ENCODE peak calls at places on chromosomes 4 and X, in five cellular contexts. One of them, this sample, is unnamed.

GRCh38 chr4:183830438-183830985 is 74.6 kb upstream of the STOX2 start:
- DNase-seq in BJ: no peak
- DNase-seq in endothelial cell: no peak
- DNase-seq in BE2C: no peak
- DNase-seq in heart right ventricle: no peak
- DNase-seq in this sample: no peak

GRCh38 chr4:39528056-39528465 is 822 bp upstream of the UGDH start:
- DNase-seq in BJ: no peak
- DNase-seq in endothelial cell: no peak
- DNase-seq in BE2C: no peak
- DNase-seq in heart right ventricle: no peak
- DNase-seq in this sample: no peak

GRCh38 chrX:96619588-96619987 is 65.1 kb upstream of the DIAPH2 start:
- DNase-seq in BJ: no peak
- DNase-seq in endothelial cell: no peak
- DNase-seq in BE2C: no peak
- DNase-seq in heart right ventricle: no peak
- DNase-seq in this sample: no peak

GRCh38 chr4:120331486-120332281 is 265.0 kb upstream of the MAD2L1 start:
- DNase-seq in BJ: no peak
- DNase-seq in endothelial cell: no peak
- DNase-seq in BE2C: no peak
- DNase-seq in heart right ventricle: no peak
- DNase-seq in this sample: no peak

GRCh38 chr4:47383829-47384427 is 79.6 kb downstream of the COMMD8 start:
- DNase-seq in BJ: no peak
- DNase-seq in endothelial cell: no peak
- DNase-seq in BE2C: no peak
- DNase-seq in heart right ventricle: no peak
- DNase-seq in this sample: peak; percentile 56

GRCh38 chrX:6049132-6049531 is 179.5 kb downstream of the NLGN4X start:
- DNase-seq in BJ: no peak
- DNase-seq in endothelial cell: no peak
- DNase-seq in BE2C: no peak
- DNase-seq in heart right ventricle: no peak
- DNase-seq in this sample: no peak

GRCh38 chr4:108171541-108172230 is 3.0 kb upstream of the LEF1 start:
- DNase-seq in BJ: no peak
- DNase-seq in endothelial cell: peak; percentile 45
- DNase-seq in BE2C: peak; percentile 13
- DNase-seq in heart right ventricle: no peak
- DNase-seq in this sample: no peak

GRCh38 chr4:178672512-178672911 is 1230.3 kb upstream of the AGA start:
- DNase-seq in BJ: no peak
- DNase-seq in endothelial cell: no peak
- DNase-seq in BE2C: no peak
- DNase-seq in heart right ventricle: no peak
- DNase-seq in this sample: no peak

GRCh38 chr4:153465583-153465921 is 608 bp upstream of the TMEM131L start:
- DNase-seq in BJ: no peak
- DNase-seq in endothelial cell: peak; percentile 69
- DNase-seq in BE2C: peak; percentile 49
- DNase-seq in heart right ventricle: peak; percentile 48
- DNase-seq in this sample: peak; percentile 62

GRCh38 chr4:555566-556275 is 20.4 kb downstream of the TMEM271 start:
- DNase-seq in BJ: no peak
- DNase-seq in endothelial cell: no peak
- DNase-seq in BE2C: no peak
- DNase-seq in heart right ventricle: no peak
- DNase-seq in this sample: no peak

GRCh38 chr4:128159967-128160366 is 98.9 kb downstream of the LARP1B start:
- DNase-seq in BJ: peak; percentile 5
- DNase-seq in endothelial cell: no peak
- DNase-seq in BE2C: no peak
- DNase-seq in heart right ventricle: no peak
- DNase-seq in this sample: no peak

GRCh38 chr4:183099537-183100297 is 660 bp downstream of the WWC2 start:
- DNase-seq in BJ: no peak
- DNase-seq in endothelial cell: peak; percentile 69
- DNase-seq in BE2C: peak; percentile 67
- DNase-seq in heart right ventricle: peak; percentile 30
- DNase-seq in this sample: peak; percentile 42

DNA sequence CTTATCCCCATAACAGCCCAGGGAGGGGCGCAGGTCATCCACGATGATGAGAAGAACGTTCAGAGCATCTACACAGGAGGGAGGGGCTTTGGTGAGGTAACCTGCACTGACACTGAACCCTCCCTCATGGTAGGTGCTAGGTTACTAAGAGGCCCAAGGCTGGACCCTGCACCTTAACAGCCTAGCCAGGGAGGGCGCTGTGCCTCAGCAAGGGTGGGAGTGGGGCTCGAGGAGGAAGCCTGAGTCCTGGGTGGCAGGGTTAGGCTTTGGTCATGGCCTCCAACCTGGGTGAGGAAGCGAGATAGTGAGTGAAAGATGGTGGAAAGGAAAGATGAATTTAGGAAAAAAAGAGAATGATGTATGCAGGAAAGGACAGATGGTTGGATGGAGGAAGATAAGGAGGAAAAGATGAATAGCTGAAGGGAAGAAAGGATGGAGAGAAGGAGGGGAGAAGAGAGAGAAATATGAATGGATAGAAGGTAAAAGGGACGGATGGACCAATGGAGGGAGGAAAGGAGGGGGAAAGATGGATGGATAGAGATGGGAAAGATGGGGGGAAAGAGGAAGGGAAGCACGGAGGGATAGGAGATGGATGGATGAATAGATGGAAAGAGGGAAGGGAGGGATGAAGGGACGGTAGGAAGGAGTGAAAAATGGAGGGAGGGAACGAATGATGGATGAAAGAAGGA is 736 bp downstream of the IDS start:
- DNase-seq in BJ: no peak
- DNase-seq in endothelial cell: peak; percentile 35
- DNase-seq in BE2C: peak; percentile 74
- DNase-seq in heart right ventricle: no peak
- DNase-seq in this sample: peak; percentile 59
- TF ChIP-seq CTCF in BJ: peak; percentile 55
- TF ChIP-seq CTCF in endothelial cell: no peak
- TF ChIP-seq CTCF in BE2C: peak; percentile 66
- TF ChIP-seq CTCF in heart right ventricle: no peak
- TF ChIP-seq CTCF in this sample: peak; percentile 57

GRCh38 chr4:16884673-16885460 is 13.6 kb downstream of the LDB2 start:
- DNase-seq in BJ: no peak
- DNase-seq in endothelial cell: no peak
- DNase-seq in BE2C: no peak
- DNase-seq in heart right ventricle: no peak
- DNase-seq in this sample: no peak
- TF ChIP-seq CTCF in BJ: no peak
- TF ChIP-seq CTCF in endothelial cell: peak; percentile 50
- TF ChIP-seq CTCF in BE2C: peak; percentile 36
- TF ChIP-seq CTCF in heart right ventricle: peak; percentile 10
- TF ChIP-seq CTCF in this sample: no peak

GRCh38 chrX:111164728-111165127 is 68.7 kb downstream of the PAK3 start:
- DNase-seq in BJ: no peak
- DNase-seq in endothelial cell: peak; percentile 3
- DNase-seq in BE2C: peak; percentile 7
- DNase-seq in heart right ventricle: no peak
- DNase-seq in this sample: no peak
- TF ChIP-seq CTCF in BJ: peak; percentile 17
- TF ChIP-seq CTCF in endothelial cell: no peak
- TF ChIP-seq CTCF in BE2C: peak; percentile 52
- TF ChIP-seq CTCF in heart right ventricle: peak; percentile 28
- TF ChIP-seq CTCF in this sample: no peak

DNA sequence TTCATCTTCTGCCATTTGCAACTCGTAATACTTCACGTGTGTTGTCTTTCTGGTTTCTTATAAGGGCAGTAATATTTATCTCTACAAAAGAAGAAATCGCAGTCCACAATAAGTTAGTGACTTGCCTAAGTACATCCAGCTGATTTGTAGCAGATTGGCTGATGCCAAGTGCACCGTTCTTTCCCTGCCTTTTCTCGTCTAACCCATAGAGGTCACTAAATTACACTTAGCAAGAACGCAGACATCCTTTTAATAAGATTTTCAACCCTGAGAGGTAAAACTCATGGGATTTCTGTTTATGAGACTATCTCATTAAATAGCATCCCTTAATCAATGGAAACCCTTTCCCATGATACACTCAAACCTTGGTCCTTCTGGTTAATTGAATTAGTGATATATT is 408.6 kb upstream of the ACTRT1 start:
- DNase-seq in BJ: no peak
- DNase-seq in endothelial cell: no peak
- DNase-seq in BE2C: no peak
- DNase-seq in heart right ventricle: no peak
- DNase-seq in this sample: no peak
- TF ChIP-seq CTCF in BJ: no peak
- TF ChIP-seq CTCF in endothelial cell: no peak
- TF ChIP-seq CTCF in BE2C: peak; percentile 50
- TF ChIP-seq CTCF in heart right ventricle: no peak
- TF ChIP-seq CTCF in this sample: no peak

GRCh38 chr4:145061325-145061920 is 36.6 kb downstream of the ANAPC10 start:
- DNase-seq in BJ: no peak
- DNase-seq in endothelial cell: no peak
- DNase-seq in BE2C: no peak
- DNase-seq in heart right ventricle: no peak
- DNase-seq in this sample: peak; percentile 24
- TF ChIP-seq CTCF in BJ: peak; percentile 23
- TF ChIP-seq CTCF in endothelial cell: peak; percentile 64
- TF ChIP-seq CTCF in BE2C: peak; percentile 20
- TF ChIP-seq CTCF in heart right ventricle: peak; percentile 65
- TF ChIP-seq CTCF in this sample: no peak

DNA sequence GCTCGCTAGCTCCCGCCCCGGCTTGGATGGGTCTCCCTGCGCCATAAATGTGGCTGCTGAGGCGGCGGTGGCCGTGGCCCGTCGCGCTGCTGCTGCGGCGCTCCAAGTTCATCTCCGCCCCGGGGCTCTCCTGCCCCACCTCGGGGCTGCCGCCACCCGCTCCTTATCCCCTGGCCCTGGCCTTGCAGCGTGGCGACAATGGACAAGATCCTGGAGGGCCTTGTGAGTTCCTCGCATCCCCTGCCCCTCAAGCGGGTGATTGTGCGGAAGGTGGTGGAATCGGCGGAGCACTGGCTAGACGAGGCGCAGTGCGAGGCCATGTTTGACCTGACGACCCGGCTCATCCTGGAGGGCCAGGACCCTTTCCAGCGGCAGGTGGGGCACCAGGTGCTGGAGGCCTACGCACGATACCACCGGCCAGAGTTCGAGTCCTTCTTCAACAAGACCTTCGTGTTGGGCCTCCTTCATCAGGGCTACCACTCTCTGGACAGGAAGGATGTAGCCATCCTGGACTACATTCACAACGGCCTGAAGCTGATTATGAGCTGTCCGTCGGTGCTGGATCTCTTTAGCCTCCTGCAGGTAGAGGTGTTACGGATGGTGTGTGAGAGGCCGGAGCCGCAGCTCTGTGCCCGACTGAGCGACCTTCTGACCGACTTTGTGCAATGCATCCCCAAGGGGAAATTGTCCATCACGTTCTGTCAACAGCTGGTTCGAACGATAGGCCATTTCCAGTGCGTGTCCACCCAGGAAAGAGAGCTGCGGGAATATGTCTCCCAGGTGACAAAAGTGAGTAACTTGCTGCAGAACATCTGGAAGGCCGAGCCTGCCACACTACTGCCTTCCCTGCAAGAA is 763 bp downstream of the USP38 start:
- DNase-seq in BJ: no peak
- DNase-seq in endothelial cell: no peak
- DNase-seq in BE2C: peak; percentile 5
- DNase-seq in heart right ventricle: no peak
- DNase-seq in this sample: peak; percentile 18
- TF ChIP-seq CTCF in BJ: no peak
- TF ChIP-seq CTCF in endothelial cell: no peak
- TF ChIP-seq CTCF in BE2C: no peak
- TF ChIP-seq CTCF in heart right ventricle: no peak
- TF ChIP-seq CTCF in this sample: no peak

GRCh38 chrX:49290215-49290614 is 13.2 kb upstream of the GAGE10 start:
- DNase-seq in BJ: no peak
- DNase-seq in endothelial cell: no peak
- DNase-seq in BE2C: no peak
- DNase-seq in heart right ventricle: no peak
- DNase-seq in this sample: no peak

GRCh38 chrX:49287665-49288064 is 15.8 kb upstream of the GAGE10 start:
- DNase-seq in BJ: no peak
- DNase-seq in endothelial cell: no peak
- DNase-seq in BE2C: no peak
- DNase-seq in heart right ventricle: no peak
- DNase-seq in this sample: no peak

GRCh38 chrX:49286581-49286980 is 16.9 kb upstream of the GAGE10 start:
- DNase-seq in BJ: no peak
- DNase-seq in endothelial cell: no peak
- DNase-seq in BE2C: no peak
- DNase-seq in heart right ventricle: no peak
- DNase-seq in this sample: no peak

GRCh38 chrX:49292400-49293362 is 10.8 kb upstream of the GAGE10 start:
- DNase-seq in BJ: no peak
- DNase-seq in endothelial cell: no peak
- DNase-seq in BE2C: no peak
- DNase-seq in heart right ventricle: no peak
- DNase-seq in this sample: no peak

GRCh38 chrX:49291615-49292337 is 11.7 kb upstream of the GAGE10 start:
- DNase-seq in BJ: no peak
- DNase-seq in endothelial cell: peak; percentile 76
- DNase-seq in BE2C: peak; percentile 60
- DNase-seq in heart right ventricle: peak; percentile 48
- DNase-seq in this sample: peak; percentile 37
- TF ChIP-seq CTCF in BJ: peak; percentile 71
- TF ChIP-seq CTCF in endothelial cell: peak; percentile 67
- TF ChIP-seq CTCF in BE2C: peak; percentile 65
- TF ChIP-seq CTCF in heart right ventricle: peak; percentile 58
- TF ChIP-seq CTCF in this sample: peak; percentile 51

GRCh38 chr4:69098470-69098869 is 2.2 kb downstream of the UGT2B7 start:
- DNase-seq in BJ: no peak
- DNase-seq in endothelial cell: no peak
- DNase-seq in BE2C: no peak
- DNase-seq in heart right ventricle: no peak
- DNase-seq in this sample: no peak

GRCh38 chr4:69095301-69095731 is 958 bp upstream of the UGT2B7 start:
- DNase-seq in BJ: no peak
- DNase-seq in endothelial cell: no peak
- DNase-seq in BE2C: no peak
- DNase-seq in heart right ventricle: no peak
- DNase-seq in this sample: no peak

GRCh38 chr4:69096810-69097209 is 536 bp downstream of the UGT2B7 start:
- DNase-seq in BJ: no peak
- DNase-seq in endothelial cell: no peak
- DNase-seq in BE2C: no peak
- DNase-seq in heart right ventricle: no peak
- DNase-seq in this sample: no peak

GRCh38 chr4:69093681-69094080 is 2.6 kb upstream of the UGT2B7 start:
- DNase-seq in BJ: no peak
- DNase-seq in endothelial cell: no peak
- DNase-seq in BE2C: no peak
- DNase-seq in heart right ventricle: no peak
- DNase-seq in this sample: no peak

GRCh38 chr4:69096111-69096656 is at the start of gene UGT2B7:
- DNase-seq in BJ: no peak
- DNase-seq in endothelial cell: no peak
- DNase-seq in BE2C: no peak
- DNase-seq in heart right ventricle: no peak
- DNase-seq in this sample: no peak
- TF ChIP-seq CTCF in BJ: no peak
- TF ChIP-seq CTCF in endothelial cell: no peak
- TF ChIP-seq CTCF in BE2C: no peak
- TF ChIP-seq CTCF in heart right ventricle: no peak
- TF ChIP-seq CTCF in this sample: no peak